ENCODE peak calls at places on chromosomes 13 and 19, in six cellular contexts. One of them, this sample, is unnamed.

GRCh38 chr13:113500530-113501265 is 10.2 kb upstream of the DCUN1D2 start:
- DNase-seq in H1: no peak
- DNase-seq in HepG2: no peak
- DNase-seq in HL-60: no peak
- DNase-seq in K562: no peak
- DNase-seq in SK-N-SH: no peak
- DNase-seq in this sample: no peak

GRCh38 chr13:61727714-61728275 is 312.1 kb upstream of the PCDH20 start:
- DNase-seq in HL-60: no peak
- DNase-seq in K562: no peak
- DNase-seq in H1: no peak
- DNase-seq in SK-N-SH: no peak
- DNase-seq in HepG2: no peak
- DNase-seq in this sample: no peak

GRCh38 chr19:34667349-34668076 is 9.4 kb downstream of the SCGB2B2 start:
- DNase-seq in HepG2: peak; percentile 16
- DNase-seq in HL-60: no peak
- DNase-seq in K562: no peak
- DNase-seq in SK-N-SH: no peak
- DNase-seq in H1: no peak
- DNase-seq in this sample: no peak

GRCh38 chr13:50550151-50550550 is 293.3 kb downstream of the DLEU7 start:
- DNase-seq in H1: no peak
- DNase-seq in SK-N-SH: no peak
- DNase-seq in HL-60: no peak
- DNase-seq in HepG2: no peak
- DNase-seq in K562: no peak
- DNase-seq in this sample: no peak

GRCh38 chr19:3162418-3163229 is 15.9 kb upstream of the S1PR4 start:
- DNase-seq in H1: no peak
- DNase-seq in K562: peak; percentile 71
- DNase-seq in HL-60: no peak
- DNase-seq in SK-N-SH: peak; percentile 66
- DNase-seq in HepG2: peak; percentile 44
- DNase-seq in this sample: no peak

GRCh38 chr19:42199440-42200115 is 17.9 kb downstream of the DEDD2 start:
- DNase-seq in SK-N-SH: no peak
- DNase-seq in K562: peak; percentile 92
- DNase-seq in H1: no peak
- DNase-seq in HepG2: no peak
- DNase-seq in HL-60: peak; percentile 88
- DNase-seq in this sample: peak; percentile 68

GRCh38 chr19:39568604-39569003 is 28.6 kb upstream of the EID2 start:
- DNase-seq in H1: no peak
- DNase-seq in HL-60: no peak
- DNase-seq in HepG2: peak; percentile 27
- DNase-seq in SK-N-SH: no peak
- DNase-seq in K562: no peak
- DNase-seq in this sample: no peak

GRCh38 chr19:19062454-19063182 is 1.2 kb upstream of the SLC25A42 start:
- DNase-seq in H1: no peak
- DNase-seq in HepG2: peak; percentile 30
- DNase-seq in K562: peak; percentile 58
- DNase-seq in HL-60: no peak
- DNase-seq in SK-N-SH: no peak
- DNase-seq in this sample: no peak

GRCh38 chr19:16266586-16266942 is 58.1 kb upstream of the KLF2 start:
- DNase-seq in SK-N-SH: no peak
- DNase-seq in H1: no peak
- DNase-seq in K562: no peak
- DNase-seq in HepG2: no peak
- DNase-seq in HL-60: no peak
- DNase-seq in this sample: no peak

GRCh38 chr13:82947121-82948077 is 934.9 kb downstream of the SLITRK1 start:
- DNase-seq in HepG2: no peak
- DNase-seq in K562: no peak
- DNase-seq in HL-60: no peak
- DNase-seq in H1: no peak
- DNase-seq in SK-N-SH: no peak
- DNase-seq in this sample: no peak

DNA sequence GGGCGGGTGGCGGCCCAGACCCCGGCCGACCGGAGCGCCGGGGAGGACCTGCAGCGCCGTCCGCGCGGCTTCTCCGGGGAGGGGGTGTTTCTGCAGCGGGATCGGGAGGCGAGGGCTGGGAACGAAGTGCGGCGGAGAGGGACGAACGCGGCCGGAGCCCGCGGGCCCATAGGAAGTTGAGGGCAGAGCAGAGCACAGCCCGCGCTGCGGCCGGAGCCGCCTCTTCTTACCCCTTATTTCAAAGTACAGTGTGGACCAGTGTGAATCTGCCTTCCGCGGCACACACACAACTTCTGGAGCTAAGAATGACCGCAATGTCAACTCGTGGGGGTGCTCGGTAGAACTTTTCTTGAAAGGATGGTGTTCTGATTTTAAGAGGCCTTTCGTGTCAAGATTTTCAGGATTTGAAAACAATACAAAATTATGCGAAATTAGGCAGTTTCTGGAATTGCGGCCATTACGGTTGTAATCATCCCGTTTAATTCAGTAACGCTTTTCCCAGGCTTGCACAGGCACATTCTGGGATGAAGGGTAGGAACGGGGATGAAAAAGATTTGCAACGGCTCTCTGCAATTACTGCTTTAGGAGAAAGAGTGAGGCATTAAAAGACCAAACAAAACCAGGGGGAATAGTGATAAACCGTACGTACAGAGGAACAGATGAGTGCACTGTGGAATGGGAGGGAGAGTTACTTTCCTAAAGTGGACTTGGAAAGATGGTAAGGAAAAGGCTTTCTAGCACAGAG is 845 bp downstream of the TDRD3 start:
- DNase-seq in HL-60: no peak
- DNase-seq in K562: no peak
- DNase-seq in SK-N-SH: peak; percentile 26
- DNase-seq in H1: no peak
- DNase-seq in HepG2: peak; percentile 35
- DNase-seq in this sample: no peak
- TF ChIP-seq GABPA in HL-60: no peak
- TF ChIP-seq GABPA in K562: no peak
- TF ChIP-seq GABPA in SK-N-SH: peak; percentile 8
- TF ChIP-seq GABPA in H1: no peak
- TF ChIP-seq GABPA in HepG2: no peak
- TF ChIP-seq GABPA in this sample: no peak

GRCh38 chr13:80145291-80145690 is 195.6 kb downstream of the SPRY2 start:
- DNase-seq in H1: no peak
- DNase-seq in SK-N-SH: no peak
- DNase-seq in HepG2: no peak
- DNase-seq in K562: no peak
- DNase-seq in HL-60: no peak
- DNase-seq in this sample: no peak

GRCh38 chr13:80149757-80150156 is 191.2 kb downstream of the SPRY2 start:
- DNase-seq in HepG2: no peak
- DNase-seq in HL-60: no peak
- DNase-seq in SK-N-SH: no peak
- DNase-seq in K562: no peak
- DNase-seq in H1: no peak
- DNase-seq in this sample: no peak

GRCh38 chr13:80151016-80151415 is 189.9 kb downstream of the SPRY2 start:
- DNase-seq in H1: no peak
- DNase-seq in HL-60: no peak
- DNase-seq in HepG2: no peak
- DNase-seq in K562: no peak
- DNase-seq in SK-N-SH: no peak
- DNase-seq in this sample: no peak
- TF ChIP-seq GABPA in H1: no peak
- TF ChIP-seq GABPA in HL-60: no peak
- TF ChIP-seq GABPA in HepG2: no peak
- TF ChIP-seq GABPA in K562: no peak
- TF ChIP-seq GABPA in SK-N-SH: no peak
- TF ChIP-seq GABPA in this sample: no peak

GRCh38 chr13:35309711-35310110 is 166.8 kb downstream of the MAB21L1 start:
- DNase-seq in SK-N-SH: no peak
- DNase-seq in HepG2: no peak
- DNase-seq in H1: no peak
- DNase-seq in K562: no peak
- DNase-seq in HL-60: no peak
- DNase-seq in this sample: no peak
- TF ChIP-seq GABPA in SK-N-SH: no peak
- TF ChIP-seq GABPA in HepG2: no peak
- TF ChIP-seq GABPA in H1: no peak
- TF ChIP-seq GABPA in K562: no peak
- TF ChIP-seq GABPA in HL-60: no peak
- TF ChIP-seq GABPA in this sample: no peak

DNA sequence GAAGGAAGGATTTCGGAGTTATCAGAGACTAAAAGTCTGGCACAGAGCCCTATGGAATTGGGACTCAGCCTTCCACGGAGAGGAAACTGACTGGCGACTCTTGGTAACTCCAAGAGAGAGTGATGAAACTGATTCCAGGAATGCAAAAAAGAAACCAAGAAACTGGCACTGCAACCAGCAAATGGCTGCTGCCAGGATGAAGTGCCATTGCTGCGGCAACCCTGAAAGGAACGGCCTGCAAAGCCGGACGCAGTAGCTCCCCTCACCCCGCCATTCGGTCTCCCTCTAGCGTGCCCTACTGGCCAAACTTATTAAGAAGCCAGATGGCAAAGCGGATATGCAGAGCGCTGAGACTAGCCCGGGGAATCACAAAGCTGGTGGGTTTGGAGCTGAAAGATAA is 236.0 kb downstream of the PCDH9 start:
- DNase-seq in H1: peak; percentile 85
- DNase-seq in K562: peak; percentile 62
- DNase-seq in SK-N-SH: peak; percentile 4
- DNase-seq in HepG2: peak; percentile 38
- DNase-seq in HL-60: no peak
- DNase-seq in this sample: no peak
- TF ChIP-seq GABPA in H1: no peak
- TF ChIP-seq GABPA in K562: no peak
- TF ChIP-seq GABPA in SK-N-SH: no peak
- TF ChIP-seq GABPA in HepG2: peak; percentile 15
- TF ChIP-seq GABPA in HL-60: no peak
- TF ChIP-seq GABPA in this sample: no peak

DNA sequence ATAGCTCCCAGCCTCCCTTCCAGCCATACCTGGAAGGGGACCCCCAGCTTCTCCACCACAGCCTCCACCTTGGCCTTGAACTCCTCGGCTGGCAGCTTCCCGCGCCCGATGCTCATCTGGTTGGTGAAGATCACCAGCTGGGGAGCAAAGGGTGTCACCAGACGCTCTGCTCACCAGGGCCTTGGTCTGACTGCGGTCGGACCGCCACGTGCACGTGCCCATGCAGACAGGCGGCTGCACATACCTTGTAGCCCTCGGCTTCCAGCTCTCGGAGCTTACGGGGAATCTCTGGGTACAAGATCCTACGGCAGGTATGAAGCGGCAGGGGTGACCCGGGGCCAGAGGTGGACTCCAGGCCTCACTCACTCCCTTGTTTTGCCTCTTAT is 3.4 kb downstream of the PNKP start:
- DNase-seq in HepG2: no peak
- DNase-seq in SK-N-SH: no peak
- DNase-seq in HL-60: no peak
- DNase-seq in K562: no peak
- DNase-seq in H1: no peak
- DNase-seq in this sample: no peak
- TF ChIP-seq GABPA in HepG2: no peak
- TF ChIP-seq GABPA in SK-N-SH: no peak
- TF ChIP-seq GABPA in HL-60: no peak
- TF ChIP-seq GABPA in K562: no peak
- TF ChIP-seq GABPA in H1: no peak
- TF ChIP-seq GABPA in this sample: no peak

GRCh38 chr13:93450226-93450625 is 223.6 kb downstream of the GPC6 start:
- DNase-seq in SK-N-SH: peak; percentile 22
- DNase-seq in HepG2: no peak
- DNase-seq in H1: no peak
- DNase-seq in HL-60: no peak
- DNase-seq in K562: no peak
- DNase-seq in this sample: no peak
- TF ChIP-seq GABPA in SK-N-SH: no peak
- TF ChIP-seq GABPA in HepG2: no peak
- TF ChIP-seq GABPA in H1: no peak
- TF ChIP-seq GABPA in HL-60: no peak
- TF ChIP-seq GABPA in K562: no peak
- TF ChIP-seq GABPA in this sample: no peak

DNA sequence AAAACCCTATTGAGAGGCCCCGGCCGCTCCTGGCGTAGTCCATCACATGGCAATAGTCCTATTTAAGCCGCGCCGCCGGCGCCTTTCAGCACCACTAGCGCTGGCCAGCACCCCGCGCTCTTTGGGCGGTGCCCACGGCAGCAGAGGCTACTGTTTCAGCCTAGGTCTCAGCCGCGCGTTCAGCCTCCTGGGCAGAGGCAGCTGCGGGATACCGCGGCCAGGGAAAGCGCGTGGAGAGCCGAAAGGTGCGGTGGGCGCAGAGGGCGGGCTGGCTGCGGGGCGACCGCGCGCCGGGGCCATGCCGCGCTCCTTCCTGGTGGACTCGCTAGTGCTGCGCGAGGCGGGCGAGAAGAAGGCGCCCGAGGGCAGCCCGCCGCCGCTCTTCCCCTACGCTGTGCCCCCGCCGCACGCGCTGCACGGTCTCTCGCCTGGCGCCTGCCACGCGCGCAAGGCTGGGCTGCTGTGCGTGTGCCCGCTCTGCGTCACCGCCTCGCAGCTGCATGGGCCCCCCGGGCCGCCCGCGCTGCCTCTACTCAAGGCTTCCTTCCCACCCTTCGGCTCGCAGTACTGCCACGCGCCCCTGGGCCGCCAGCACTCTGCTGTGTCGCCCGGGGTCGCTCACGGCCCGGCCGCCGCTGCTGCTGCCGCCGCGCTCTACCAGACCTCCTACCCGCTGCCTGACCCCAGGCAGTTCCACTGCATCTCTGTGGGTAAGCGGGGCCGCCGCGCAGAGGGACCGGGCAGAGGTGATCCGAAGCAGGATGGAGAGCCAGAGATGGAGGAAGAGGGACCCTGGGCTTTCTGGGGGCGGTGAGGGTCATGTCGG is at the start of gene GSX1:
- DNase-seq in H1: peak; percentile 87
- DNase-seq in HL-60: peak; percentile 4
- DNase-seq in K562: no peak
- DNase-seq in HepG2: peak; percentile 18
- DNase-seq in SK-N-SH: no peak
- DNase-seq in this sample: no peak
- TF ChIP-seq GABPA in H1: peak; percentile 51
- TF ChIP-seq GABPA in HL-60: no peak
- TF ChIP-seq GABPA in K562: no peak
- TF ChIP-seq GABPA in HepG2: no peak
- TF ChIP-seq GABPA in SK-N-SH: no peak
- TF ChIP-seq GABPA in this sample: no peak

This sample was measured in GM12878.